ENCODE peak calls at places on chromosomes 3 and 15, in six cellular contexts. Q, D, U, O, E and X are unnamed samples.

GRCh38 chr3:156230291-156230900 is 110.0 kb downstream of the KCNAB1 start:
- DNase-seq in U (no peak), D (no peak), O (no peak), E (no peak), Q (no peak), X (no peak)

GRCh38 chr3:128316456-128316855 is 150.2 kb downstream of the DNAJB8 start:
- DNase-seq in E (no peak), D (peak; percentile 47), Q (no peak), U (no peak), O (no peak), X (no peak)

GRCh38 chr3:33277193-33277882 is at the start of gene FBXL2:
- DNase-seq in D (no peak), Q (peak; percentile 15), E (peak; percentile 72), O (peak; percentile 26), U (peak; percentile 95), X (peak; percentile 72)

GRCh38 chr3:112360574-112360973 is 27.6 kb downstream of the CD200 start:
- DNase-seq in E (no peak), O (no peak), Q (no peak), D (no peak), U (no peak), X (no peak)

GRCh38 chr3:113173102-113173501 is 38.3 kb upstream of the BOC start:
- DNase-seq in Q (no peak), D (no peak), O (no peak), U (no peak), E (no peak), X (no peak)

GRCh38 chr3:171480526-171480925 is 20.3 kb upstream of the TNIK start:
- DNase-seq in Q (no peak), U (no peak), E (no peak), D (no peak), O (no peak), X (no peak)

GRCh38 chr15:34124656-34125055 is 22.8 kb downstream of the PGBD4 start:
- DNase-seq in D (no peak), U (no peak), Q (no peak), E (no peak), O (no peak), X (no peak)

GRCh38 chr3:5096368-5096767 is 25.7 kb upstream of the ARL8B start:
- DNase-seq in U (no peak), O (no peak), Q (no peak), E (no peak), D (no peak), X (no peak)

GRCh38 chr15:69074843-69075224 is 60.3 kb downstream of the NOX5 start:
- DNase-seq in U (peak; percentile 62), Q (peak; percentile 56), D (no peak), O (no peak), E (no peak), X (no peak)

GRCh38 chr15:60373327-60373726 is 24.5 kb downstream of the ANXA2 start:
- DNase-seq in U (no peak), Q (no peak), O (no peak), E (no peak), D (no peak), X (no peak)
- H3K27ac ChIP-seq in U (peak overlapping the region; percentile 86), Q (peak overlapping the region; percentile 36), O (peak overlapping the region; percentile 82), E (peak overlapping the region; percentile 5), D (no peak overlapping the region), X (peak overlapping the region; percentile 80)

GRCh38 chr3:25677121-25677520 is 12.4 kb upstream of the TOP2B start:
- DNase-seq in D (no peak), E (no peak), U (no peak), O (no peak), Q (peak; percentile 59), X (no peak)
- H3K4me3 ChIP-seq in D (no peak overlapping the region), E (no peak overlapping the region), U (no peak overlapping the region), O (no peak overlapping the region), Q (no peak overlapping the region), X (no peak overlapping the region)

GRCh38 chr15:90203473-90203872 is 2.3 kb downstream of the SEMA4B start:
- DNase-seq in Q (no peak), D (no peak), U (no peak), O (no peak), E (no peak), X (no peak)

GRCh38 chr15:90203922-90204321 is 2.8 kb downstream of the SEMA4B start:
- DNase-seq in Q (no peak), E (no peak), U (no peak), D (no peak), O (no peak), X (no peak)

GRCh38 chr15:90205886-90206285 is 4.8 kb downstream of the SEMA4B start:
- DNase-seq in E (no peak), Q (no peak), U (no peak), O (no peak), D (no peak), X (no peak)

GRCh38 chr15:90207252-90207651 is 6.1 kb downstream of the SEMA4B start:
- DNase-seq in D (no peak), Q (no peak), O (no peak), E (no peak), U (no peak), X (no peak)

GRCh38 chr15:90205050-90205848 is 4.1 kb downstream of the SEMA4B start:
- DNase-seq in D (no peak), E (no peak), Q (no peak), O (no peak), U (no peak), X (no peak)
- H3K4me1 ChIP-seq in D (peaks cover 20% of the 10 kb centered on the region), E (peaks cover 10% of the 10 kb centered on the region), Q (peaks cover 4% of the 10 kb centered on the region), O (no peaks in the 10 kb centered on the region), U (peaks cover 20% of the 10 kb centered on the region), X (peaks cover 19% of the 10 kb centered on the region)

GRCh38 chr15:88127477-88127799 is 129.1 kb downstream of the NTRK3 start:
- DNase-seq in U (no peak), E (no peak), D (no peak), O (no peak), Q (no peak), X (no peak)
- H3K27ac ChIP-seq in U (no peak overlapping the region), E (no peak overlapping the region), D (no peak overlapping the region), O (peak overlapping the region; percentile 9), Q (no peak overlapping the region), X (no peak overlapping the region)